ENCODE peak calls at places on chromosomes 11 and 22, in seven cellular contexts. One of them, this sample, is unnamed.

GRCh38 chr11:63666874-63667273 is 4.3 kb downstream of the ATL3 start:
- DNase-seq in GM20000: no peak
- DNase-seq in IMR-90: peak; percentile 94
- DNase-seq in transverse colon: no peak
- DNase-seq in CD14-positive monocyte: no peak
- DNase-seq in OCI-LY7: no peak
- DNase-seq in stomach: no peak
- DNase-seq in this sample: no peak

GRCh38 chr11:129192150-129192549 is at the start of gene ARHGAP32:
- DNase-seq in transverse colon: peak; percentile 15
- DNase-seq in IMR-90: no peak
- DNase-seq in OCI-LY7: no peak
- DNase-seq in stomach: no peak
- DNase-seq in CD14-positive monocyte: no peak
- DNase-seq in GM20000: no peak
- DNase-seq in this sample: no peak

GRCh38 chr22:22150457-22150856 is 94.1 kb upstream of the VPREB1 start:
- DNase-seq in stomach: no peak
- DNase-seq in transverse colon: no peak
- DNase-seq in GM20000: no peak
- DNase-seq in IMR-90: no peak
- DNase-seq in CD14-positive monocyte: no peak
- DNase-seq in OCI-LY7: no peak
- DNase-seq in this sample: no peak

GRCh38 chr11:63779044-63779443 is 10.5 kb upstream of the ZFTA start:
- DNase-seq in GM20000: no peak
- DNase-seq in CD14-positive monocyte: no peak
- DNase-seq in stomach: no peak
- DNase-seq in OCI-LY7: no peak
- DNase-seq in transverse colon: no peak
- DNase-seq in IMR-90: no peak
- DNase-seq in this sample: no peak

GRCh38 chr11:73972187-73972586 is 10.5 kb downstream of the UCP2 start:
- DNase-seq in GM20000: no peak
- DNase-seq in IMR-90: no peak
- DNase-seq in OCI-LY7: peak; percentile 39
- DNase-seq in stomach: no peak
- DNase-seq in CD14-positive monocyte: no peak
- DNase-seq in transverse colon: no peak
- DNase-seq in this sample: no peak

GRCh38 chr11:102476069-102476468 is 23.5 kb upstream of the TMEM123 start:
- DNase-seq in stomach: no peak
- DNase-seq in OCI-LY7: no peak
- DNase-seq in transverse colon: no peak
- DNase-seq in GM20000: no peak
- DNase-seq in IMR-90: peak; percentile 68
- DNase-seq in CD14-positive monocyte: no peak
- DNase-seq in this sample: no peak

GRCh38 chr22:38097557-38098409 is 12.7 kb downstream of the BAIAP2L2 start:
- DNase-seq in IMR-90: peak; percentile 12
- DNase-seq in stomach: no peak
- DNase-seq in OCI-LY7: no peak
- DNase-seq in GM20000: no peak
- DNase-seq in CD14-positive monocyte: no peak
- DNase-seq in transverse colon: no peak
- DNase-seq in this sample: peak; percentile 20

GRCh38 chr22:22709719-22710445 is 65.5 kb downstream of the GGTLC2 start:
- DNase-seq in IMR-90: no peak
- DNase-seq in OCI-LY7: peak; percentile 45
- DNase-seq in stomach: no peak
- DNase-seq in CD14-positive monocyte: no peak
- DNase-seq in GM20000: no peak
- DNase-seq in transverse colon: no peak
- DNase-seq in this sample: no peak

DNA sequence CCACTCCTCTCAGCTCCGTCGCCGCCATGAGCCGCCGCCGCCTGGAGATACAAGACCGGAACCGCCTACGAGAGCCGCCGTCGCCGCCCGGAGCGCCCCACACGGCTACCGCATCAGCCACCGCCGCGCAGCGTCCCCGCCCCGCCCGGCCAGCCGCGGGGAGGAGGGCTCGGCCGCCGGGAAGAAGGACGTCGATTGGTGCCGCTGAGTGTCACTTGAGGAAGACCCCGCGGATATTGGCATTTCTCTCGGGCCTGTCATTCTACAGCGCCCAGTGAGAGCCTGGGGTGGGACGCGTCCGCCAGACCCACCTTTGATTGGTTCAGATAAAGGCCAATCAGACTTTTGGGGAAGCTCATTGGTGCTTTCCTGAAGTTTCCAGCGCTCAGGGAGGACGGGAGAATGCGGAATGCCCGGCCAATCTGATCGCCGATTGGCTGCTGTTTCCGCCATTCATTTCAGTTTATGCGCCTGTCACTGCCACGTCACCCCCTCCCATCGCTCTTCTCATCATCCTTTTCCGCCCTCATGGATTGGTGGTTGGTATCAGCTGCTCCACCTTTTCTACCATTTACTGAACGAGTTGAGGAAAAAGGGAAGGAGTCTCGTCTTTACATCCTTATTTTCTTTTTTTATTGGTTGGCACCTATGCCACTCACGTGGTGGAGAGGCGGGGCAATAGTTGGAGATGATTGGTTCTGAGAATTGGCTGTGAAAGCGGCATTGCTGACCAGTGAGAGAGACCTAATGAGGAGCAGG is at the start of gene OSBP:
- DNase-seq in CD14-positive monocyte: peak; percentile 99
- DNase-seq in OCI-LY7: peak; percentile 99
- DNase-seq in stomach: peak; percentile 99
- DNase-seq in IMR-90: peak; percentile 100
- DNase-seq in transverse colon: peak; percentile 99
- DNase-seq in GM20000: peak; percentile 99
- DNase-seq in this sample: peak; percentile 100
- TF ChIP-seq CTCF in CD14-positive monocyte: no peak
- TF ChIP-seq CTCF in OCI-LY7: no peak
- TF ChIP-seq CTCF in stomach: no peak
- TF ChIP-seq CTCF in IMR-90: peak; percentile 9
- TF ChIP-seq CTCF in transverse colon: no peak
- TF ChIP-seq CTCF in GM20000: no peak
- TF ChIP-seq CTCF in this sample: no peak

GRCh38 chr11:109641549-109641948 is 219.6 kb downstream of the C11orf87 start:
- DNase-seq in stomach: no peak
- DNase-seq in OCI-LY7: no peak
- DNase-seq in CD14-positive monocyte: no peak
- DNase-seq in GM20000: no peak
- DNase-seq in IMR-90: peak; percentile 38
- DNase-seq in transverse colon: no peak
- DNase-seq in this sample: peak; percentile 32
- TF ChIP-seq CTCF in stomach: no peak
- TF ChIP-seq CTCF in OCI-LY7: no peak
- TF ChIP-seq CTCF in CD14-positive monocyte: no peak
- TF ChIP-seq CTCF in GM20000: no peak
- TF ChIP-seq CTCF in IMR-90: peak; percentile 8
- TF ChIP-seq CTCF in transverse colon: no peak
- TF ChIP-seq CTCF in this sample: no peak

DNA sequence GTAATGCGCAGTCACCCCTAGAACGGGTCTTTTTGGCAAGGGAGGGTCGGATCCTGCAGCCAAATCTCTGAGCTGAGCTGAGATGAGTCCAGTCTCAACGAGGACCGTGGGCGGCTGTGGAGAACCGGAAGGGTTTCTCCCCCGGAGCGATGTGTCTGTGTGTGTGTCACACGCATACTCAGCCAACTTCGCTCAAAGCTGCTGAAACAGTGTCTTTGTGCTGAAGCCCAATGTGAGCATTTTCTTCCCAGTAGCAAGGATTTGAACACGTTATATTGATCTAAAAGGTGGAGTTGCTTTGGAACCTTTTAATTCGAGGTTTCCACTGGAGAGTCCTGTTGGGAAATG is 1.4 kb upstream of the CELSR1 start:
- DNase-seq in IMR-90: peak; percentile 63
- DNase-seq in transverse colon: no peak
- DNase-seq in OCI-LY7: no peak
- DNase-seq in CD14-positive monocyte: no peak
- DNase-seq in stomach: no peak
- DNase-seq in GM20000: peak; percentile 59
- DNase-seq in this sample: no peak
- TF ChIP-seq CTCF in IMR-90: no peak
- TF ChIP-seq CTCF in transverse colon: no peak
- TF ChIP-seq CTCF in OCI-LY7: no peak
- TF ChIP-seq CTCF in CD14-positive monocyte: no peak
- TF ChIP-seq CTCF in stomach: no peak
- TF ChIP-seq CTCF in GM20000: no peak
- TF ChIP-seq CTCF in this sample: no peak

DNA sequence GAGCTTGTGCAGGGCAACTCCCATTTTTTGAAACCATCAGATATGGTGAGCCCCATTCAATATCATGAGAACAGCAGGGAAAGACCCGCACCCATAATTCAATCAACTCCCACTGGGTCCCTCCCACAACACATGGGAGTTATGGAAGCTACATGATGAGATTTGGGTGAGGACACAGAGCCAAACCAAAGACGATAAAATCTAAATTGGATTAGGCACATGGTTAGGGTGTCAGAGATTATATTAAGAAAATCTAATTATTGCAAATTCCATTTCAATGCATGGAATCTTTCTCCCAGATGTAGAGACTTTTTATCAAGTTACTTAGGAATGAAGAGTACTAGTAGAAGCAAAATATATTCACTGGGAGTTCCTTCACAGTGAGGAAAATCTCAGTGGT is 324.9 kb downstream of the JRKL start:
- DNase-seq in CD14-positive monocyte: no peak
- DNase-seq in transverse colon: no peak
- DNase-seq in OCI-LY7: no peak
- DNase-seq in stomach: no peak
- DNase-seq in GM20000: no peak
- DNase-seq in IMR-90: no peak
- DNase-seq in this sample: no peak
- TF ChIP-seq CTCF in CD14-positive monocyte: no peak
- TF ChIP-seq CTCF in transverse colon: no peak
- TF ChIP-seq CTCF in OCI-LY7: no peak
- TF ChIP-seq CTCF in stomach: no peak
- TF ChIP-seq CTCF in GM20000: no peak
- TF ChIP-seq CTCF in IMR-90: no peak
- TF ChIP-seq CTCF in this sample: no peak

DNA sequence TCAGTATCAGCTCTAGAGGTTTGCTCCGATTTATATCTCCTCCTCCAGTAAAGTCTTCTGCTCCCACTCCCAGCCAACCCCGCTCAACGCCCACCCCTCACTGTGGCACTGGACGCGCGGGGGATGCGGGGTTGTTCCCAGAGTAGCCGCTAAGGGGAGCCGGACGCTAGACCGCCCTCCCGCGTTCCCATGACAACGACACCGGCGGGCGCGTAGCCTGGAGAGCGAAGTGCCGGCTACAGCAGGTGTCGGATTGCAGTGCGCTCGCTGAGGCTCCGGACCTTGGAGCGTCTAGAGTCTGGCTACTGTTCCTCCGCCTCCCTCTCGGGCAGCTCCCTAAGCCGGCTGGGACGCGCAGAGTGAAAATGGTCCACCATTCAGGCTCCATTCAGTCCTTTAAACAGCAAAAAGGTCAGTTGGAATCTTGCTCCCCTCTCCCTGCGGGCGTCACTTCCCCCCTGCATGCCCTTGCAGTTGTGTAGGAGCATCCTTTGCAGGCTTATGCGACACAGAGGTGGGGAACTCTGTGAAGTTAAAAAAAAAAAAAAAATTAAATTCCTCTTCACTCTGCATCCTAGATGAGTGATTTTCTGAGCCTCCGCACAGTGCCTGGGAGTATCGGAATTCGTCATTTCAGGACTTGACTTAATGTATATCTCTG is at the start of gene ANO3:
- DNase-seq in transverse colon: peak; percentile 24
- DNase-seq in stomach: peak; percentile 57
- DNase-seq in IMR-90: peak; percentile 73
- DNase-seq in OCI-LY7: no peak
- DNase-seq in GM20000: peak; percentile 49
- DNase-seq in CD14-positive monocyte: no peak
- DNase-seq in this sample: peak; percentile 47
- TF ChIP-seq CTCF in transverse colon: peak; percentile 25
- TF ChIP-seq CTCF in stomach: no peak
- TF ChIP-seq CTCF in IMR-90: peak; percentile 47
- TF ChIP-seq CTCF in OCI-LY7: no peak
- TF ChIP-seq CTCF in GM20000: peak; percentile 8
- TF ChIP-seq CTCF in CD14-positive monocyte: no peak
- TF ChIP-seq CTCF in this sample: no peak

DNA sequence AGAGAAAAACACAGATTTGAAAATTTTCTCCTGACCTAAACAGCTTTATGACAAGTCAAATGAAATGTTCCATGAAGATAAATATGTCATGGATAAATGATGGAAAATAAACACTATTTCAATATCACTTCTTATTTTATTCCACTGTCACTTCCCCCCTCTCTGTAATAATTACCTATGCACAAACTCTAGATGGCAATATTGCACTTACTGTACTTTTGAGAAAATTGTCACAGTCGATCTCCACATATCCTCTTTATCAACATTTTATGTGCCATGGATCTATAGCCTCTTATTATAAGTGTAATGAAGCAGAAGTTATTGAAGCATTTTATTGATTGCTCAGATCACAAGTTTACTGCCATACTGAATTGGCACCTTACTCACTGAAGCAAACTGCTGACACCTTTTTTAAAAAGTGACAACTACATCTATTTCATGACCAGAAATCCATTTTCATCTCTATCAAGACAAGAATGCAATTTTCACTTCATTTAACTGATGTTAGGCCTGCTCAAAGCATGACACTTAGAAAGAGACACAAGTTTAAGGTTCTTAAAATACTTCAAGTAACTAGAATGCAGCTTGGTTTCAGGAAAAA is 133.4 kb downstream of the DCDC1 start:
- DNase-seq in OCI-LY7: peak; percentile 8
- DNase-seq in CD14-positive monocyte: no peak
- DNase-seq in stomach: no peak
- DNase-seq in transverse colon: no peak
- DNase-seq in IMR-90: no peak
- DNase-seq in GM20000: no peak
- DNase-seq in this sample: no peak
- TF ChIP-seq CTCF in OCI-LY7: peak; percentile 73
- TF ChIP-seq CTCF in CD14-positive monocyte: no peak
- TF ChIP-seq CTCF in stomach: no peak
- TF ChIP-seq CTCF in transverse colon: no peak
- TF ChIP-seq CTCF in IMR-90: peak; percentile 34
- TF ChIP-seq CTCF in GM20000: no peak
- TF ChIP-seq CTCF in this sample: peak; percentile 18

This sample was measured in GM12865.